ENCODE peak calls at places on chromosomes 16 and 17, in eight cellular contexts. One of them, this sample, is unnamed.

GRCh38 chr16:11992008-11992584 is 15.6 kb downstream of the SNX29 start:
- DNase-seq in PC-3: no peak
- DNase-seq in GM23248: no peak
- DNase-seq in K562: no peak
- DNase-seq in pancreas: no peak
- DNase-seq in Peyer's patch: no peak
- DNase-seq in CD8-positive, alpha-beta memory T cell: no peak
- DNase-seq in endothelial cell of umbilical vein: no peak
- DNase-seq in this sample: no peak

GRCh38 chr17:51097708-51098446 is 22.8 kb downstream of the SPAG9 start:
- DNase-seq in CD8-positive, alpha-beta memory T cell: no peak
- DNase-seq in PC-3: no peak
- DNase-seq in GM23248: no peak
- DNase-seq in pancreas: no peak
- DNase-seq in endothelial cell of umbilical vein: no peak
- DNase-seq in K562: no peak
- DNase-seq in Peyer's patch: no peak
- DNase-seq in this sample: no peak

GRCh38 chr17:48954300-48954755 is 9.7 kb upstream of the SNF8 start:
- DNase-seq in pancreas: no peak
- DNase-seq in CD8-positive, alpha-beta memory T cell: no peak
- DNase-seq in PC-3: peak; percentile 81
- DNase-seq in GM23248: peak; percentile 69
- DNase-seq in endothelial cell of umbilical vein: peak; percentile 69
- DNase-seq in K562: peak; percentile 55
- DNase-seq in Peyer's patch: no peak
- DNase-seq in this sample: no peak

GRCh38 chr17:2980211-2980903 is 83.0 kb downstream of the OR1D5 start:
- DNase-seq in pancreas: peak; percentile 35
- DNase-seq in Peyer's patch: no peak
- DNase-seq in PC-3: no peak
- DNase-seq in K562: no peak
- DNase-seq in CD8-positive, alpha-beta memory T cell: no peak
- DNase-seq in endothelial cell of umbilical vein: no peak
- DNase-seq in GM23248: no peak
- DNase-seq in this sample: no peak

GRCh38 chr17:42294469-42295398 is 6.4 kb downstream of the STAT5A start:
- DNase-seq in K562: no peak
- DNase-seq in endothelial cell of umbilical vein: no peak
- DNase-seq in Peyer's patch: no peak
- DNase-seq in GM23248: no peak
- DNase-seq in CD8-positive, alpha-beta memory T cell: no peak
- DNase-seq in pancreas: peak; percentile 21
- DNase-seq in PC-3: no peak
- DNase-seq in this sample: no peak

GRCh38 chr17:77783991-77784820 is 174.3 kb upstream of the TNRC6C start:
- DNase-seq in pancreas: no peak
- DNase-seq in PC-3: no peak
- DNase-seq in Peyer's patch: peak; percentile 42
- DNase-seq in CD8-positive, alpha-beta memory T cell: peak; percentile 44
- DNase-seq in K562: no peak
- DNase-seq in endothelial cell of umbilical vein: no peak
- DNase-seq in GM23248: no peak
- DNase-seq in this sample: peak; percentile 29

GRCh38 chr17:32854177-32854576 is 22.7 kb downstream of the MYO1D start:
- DNase-seq in pancreas: no peak
- DNase-seq in endothelial cell of umbilical vein: peak; percentile 74
- DNase-seq in K562: no peak
- DNase-seq in PC-3: peak; percentile 63
- DNase-seq in CD8-positive, alpha-beta memory T cell: no peak
- DNase-seq in Peyer's patch: no peak
- DNase-seq in GM23248: peak; percentile 36
- DNase-seq in this sample: no peak

GRCh38 chr17:73142763-73143395 is 21.9 kb upstream of the SSTR2 start:
- DNase-seq in pancreas: no peak
- DNase-seq in GM23248: peak; percentile 46
- DNase-seq in Peyer's patch: no peak
- DNase-seq in K562: no peak
- DNase-seq in endothelial cell of umbilical vein: peak; percentile 30
- DNase-seq in CD8-positive, alpha-beta memory T cell: no peak
- DNase-seq in PC-3: peak; percentile 55
- DNase-seq in this sample: no peak

GRCh38 chr17:65230040-65230439 is 92.9 kb downstream of the RGS9 start:
- DNase-seq in K562: peak; percentile 39
- DNase-seq in pancreas: no peak
- DNase-seq in Peyer's patch: no peak
- DNase-seq in CD8-positive, alpha-beta memory T cell: no peak
- DNase-seq in endothelial cell of umbilical vein: no peak
- DNase-seq in GM23248: no peak
- DNase-seq in PC-3: no peak
- DNase-seq in this sample: no peak

GRCh38 chr16:7745321-7745720 is 412.7 kb downstream of the RBFOX1 start:
- DNase-seq in Peyer's patch: no peak
- DNase-seq in GM23248: no peak
- DNase-seq in CD8-positive, alpha-beta memory T cell: no peak
- DNase-seq in pancreas: no peak
- DNase-seq in PC-3: no peak
- DNase-seq in K562: no peak
- DNase-seq in endothelial cell of umbilical vein: no peak
- DNase-seq in this sample: no peak

GRCh38 chr17:71793550-71793949 is 327.3 kb upstream of the SOX9 start:
- DNase-seq in endothelial cell of umbilical vein: no peak
- DNase-seq in Peyer's patch: no peak
- DNase-seq in K562: no peak
- DNase-seq in PC-3: no peak
- DNase-seq in pancreas: no peak
- DNase-seq in GM23248: peak; percentile 23
- DNase-seq in CD8-positive, alpha-beta memory T cell: no peak
- DNase-seq in this sample: no peak

GRCh38 chr16:88854306-88855111 is 2.2 kb downstream of the GALNS start:
- DNase-seq in K562: peak; percentile 73
- DNase-seq in GM23248: no peak
- DNase-seq in endothelial cell of umbilical vein: no peak
- DNase-seq in PC-3: no peak
- DNase-seq in CD8-positive, alpha-beta memory T cell: peak; percentile 25
- DNase-seq in Peyer's patch: peak; percentile 51
- DNase-seq in pancreas: no peak
- DNase-seq in this sample: peak; percentile 12

DNA sequence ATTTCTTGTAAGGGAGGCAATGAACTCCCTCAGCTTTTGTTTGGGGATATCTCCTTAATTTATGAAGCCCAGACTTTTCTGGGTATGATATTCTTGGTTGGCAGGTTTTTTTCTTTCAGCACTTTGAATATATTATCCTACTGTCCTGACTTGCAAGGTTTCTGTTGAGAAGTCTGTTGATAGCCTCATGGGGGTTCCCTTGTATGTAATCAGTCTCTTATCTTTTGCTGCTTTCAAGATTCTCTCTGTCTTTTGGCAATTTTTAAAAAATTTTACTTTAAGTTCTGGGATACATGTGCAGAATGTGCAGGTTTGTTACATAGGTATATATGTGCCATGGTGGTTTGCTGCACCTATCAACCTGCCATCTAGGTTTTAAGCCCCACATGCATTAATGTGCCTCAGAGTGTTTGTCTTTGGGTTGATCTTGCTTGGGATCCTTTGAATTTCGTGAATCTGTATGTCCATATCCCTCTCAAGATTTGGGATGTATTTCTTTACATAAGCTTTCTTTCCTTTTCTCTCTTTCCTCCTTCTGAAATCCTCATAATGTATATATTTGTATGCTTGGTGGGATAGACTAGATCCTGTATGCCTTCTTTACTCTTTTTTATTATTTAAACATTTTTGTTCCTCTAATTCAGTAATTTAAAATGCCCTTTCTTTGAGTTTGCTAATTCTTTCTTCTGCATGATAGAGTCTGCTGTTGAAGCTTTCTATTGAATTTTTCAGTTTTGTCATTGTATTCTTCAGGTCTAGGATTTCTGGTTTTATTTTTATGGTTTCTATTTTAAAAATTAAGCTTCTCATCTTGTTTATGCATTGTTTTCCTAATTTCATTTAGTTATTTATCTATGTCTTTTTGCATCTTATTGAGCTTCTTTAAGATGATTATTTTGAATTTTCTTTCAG is 5.2 kb upstream of the KRT25 start:
- DNase-seq in K562: no peak
- DNase-seq in Peyer's patch: no peak
- DNase-seq in CD8-positive, alpha-beta memory T cell: no peak
- DNase-seq in pancreas: no peak
- DNase-seq in endothelial cell of umbilical vein: no peak
- DNase-seq in PC-3: no peak
- DNase-seq in GM23248: no peak
- DNase-seq in this sample: no peak
- H3K9me3 ChIP-seq in K562: no peaks in the 10 kb centered on the region
- H3K9me3 ChIP-seq in Peyer's patch: peaks cover 13% of the 10 kb centered on the region
- H3K9me3 ChIP-seq in CD8-positive, alpha-beta memory T cell: peaks cover 22% of the 10 kb centered on the region
- H3K9me3 ChIP-seq in pancreas: no peaks in the 10 kb centered on the region
- H3K9me3 ChIP-seq in endothelial cell of umbilical vein: no peaks in the 10 kb centered on the region
- H3K9me3 ChIP-seq in PC-3: peaks cover 9% of the 10 kb centered on the region
- H3K9me3 ChIP-seq in GM23248: no peaks in the 10 kb centered on the region
- H3K9me3 ChIP-seq in this sample: peaks cover 13% of the 10 kb centered on the region

DNA sequence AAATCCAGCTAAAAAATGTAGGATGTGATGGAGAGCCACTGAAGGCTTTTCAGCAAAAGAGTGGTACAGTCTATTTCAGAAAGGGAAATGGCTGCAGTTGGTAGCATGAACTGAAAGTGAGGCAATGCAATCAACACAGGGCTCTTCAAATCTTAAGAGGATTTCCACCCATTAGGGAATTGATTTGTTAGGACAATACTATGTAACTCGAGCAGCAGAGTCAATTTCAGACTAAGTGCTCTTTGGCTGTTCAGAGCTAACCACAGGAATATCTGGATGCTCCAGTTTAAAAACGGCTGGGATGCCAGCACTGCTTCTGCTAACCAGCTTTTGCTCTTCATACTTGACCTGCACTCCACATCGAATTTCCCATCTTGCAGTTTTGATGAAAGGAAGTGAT is 24.6 kb downstream of the CACNG1 start:
- DNase-seq in GM23248: no peak
- DNase-seq in endothelial cell of umbilical vein: no peak
- DNase-seq in pancreas: no peak
- DNase-seq in Peyer's patch: no peak
- DNase-seq in CD8-positive, alpha-beta memory T cell: no peak
- DNase-seq in K562: no peak
- DNase-seq in PC-3: peak; percentile 14
- DNase-seq in this sample: no peak
- H3K9me3 ChIP-seq in GM23248: no peaks in the 10 kb centered on the region
- H3K9me3 ChIP-seq in endothelial cell of umbilical vein: no peaks in the 10 kb centered on the region
- H3K9me3 ChIP-seq in pancreas: no peaks in the 10 kb centered on the region
- H3K9me3 ChIP-seq in Peyer's patch: no peaks in the 10 kb centered on the region
- H3K9me3 ChIP-seq in CD8-positive, alpha-beta memory T cell: no peaks in the 10 kb centered on the region
- H3K9me3 ChIP-seq in K562: no peaks in the 10 kb centered on the region
- H3K9me3 ChIP-seq in PC-3: no peaks in the 10 kb centered on the region
- H3K9me3 ChIP-seq in this sample: no peaks in the 10 kb centered on the region

GRCh38 chr16:35187665-35188225 is 1728.3 kb downstream of the TP53TG3F start:
- DNase-seq in K562: no peak
- DNase-seq in PC-3: no peak
- DNase-seq in endothelial cell of umbilical vein: no peak
- DNase-seq in CD8-positive, alpha-beta memory T cell: no peak
- DNase-seq in pancreas: no peak
- DNase-seq in Peyer's patch: no peak
- DNase-seq in GM23248: no peak
- DNase-seq in this sample: no peak

GRCh38 chr16:35182943-35183550 is 1723.6 kb downstream of the TP53TG3F start:
- DNase-seq in endothelial cell of umbilical vein: no peak
- DNase-seq in K562: no peak
- DNase-seq in GM23248: no peak
- DNase-seq in CD8-positive, alpha-beta memory T cell: no peak
- DNase-seq in Peyer's patch: no peak
- DNase-seq in pancreas: no peak
- DNase-seq in PC-3: no peak
- DNase-seq in this sample: no peak

GRCh38 chr16:35184356-35184870 is 1725.0 kb downstream of the TP53TG3F start:
- DNase-seq in PC-3: no peak
- DNase-seq in CD8-positive, alpha-beta memory T cell: no peak
- DNase-seq in GM23248: no peak
- DNase-seq in pancreas: no peak
- DNase-seq in Peyer's patch: no peak
- DNase-seq in endothelial cell of umbilical vein: no peak
- DNase-seq in K562: no peak
- DNase-seq in this sample: no peak

GRCh38 chr16:35186045-35186759 is 1726.8 kb downstream of the TP53TG3F start:
- DNase-seq in endothelial cell of umbilical vein: no peak
- DNase-seq in GM23248: no peak
- DNase-seq in PC-3: no peak
- DNase-seq in Peyer's patch: no peak
- DNase-seq in CD8-positive, alpha-beta memory T cell: no peak
- DNase-seq in pancreas: no peak
- DNase-seq in K562: no peak
- DNase-seq in this sample: no peak

DNA sequence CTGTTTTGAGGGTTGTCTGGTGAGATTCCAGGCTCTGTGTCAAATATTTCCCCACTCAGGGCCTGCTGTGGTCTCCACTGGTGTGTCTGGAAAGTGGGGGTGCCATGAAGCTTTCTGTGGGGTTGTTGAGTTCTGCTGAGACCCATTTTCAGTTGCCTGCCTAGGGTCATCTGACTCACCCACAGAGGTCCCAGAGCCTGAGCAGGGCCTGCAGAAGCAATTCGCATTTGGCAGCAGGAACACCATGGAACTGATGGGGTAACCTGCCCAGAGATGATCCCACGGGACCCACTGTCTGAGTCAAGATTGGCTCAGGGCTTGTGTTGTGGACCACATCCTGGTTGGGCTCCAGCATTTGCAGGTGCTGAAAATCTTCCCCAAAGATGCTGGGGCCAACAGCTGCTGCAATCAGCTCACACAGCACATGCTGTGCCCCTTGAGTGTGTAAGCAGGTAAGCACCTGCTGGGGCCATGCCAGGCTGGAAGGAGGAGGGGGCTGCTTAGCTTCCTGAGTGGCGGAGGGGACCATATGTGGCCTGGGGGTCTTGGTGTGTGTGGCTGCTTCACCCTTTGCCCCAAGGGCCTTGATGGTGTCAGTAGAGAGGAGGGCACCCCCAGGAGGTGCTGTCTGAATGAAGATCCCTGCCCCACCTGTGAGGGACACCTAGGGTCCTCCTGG is 1726.1 kb downstream of the TP53TG3F start:
- DNase-seq in CD8-positive, alpha-beta memory T cell: no peak
- DNase-seq in K562: no peak
- DNase-seq in Peyer's patch: no peak
- DNase-seq in endothelial cell of umbilical vein: no peak
- DNase-seq in PC-3: no peak
- DNase-seq in GM23248: no peak
- DNase-seq in pancreas: no peak
- DNase-seq in this sample: no peak
- H3K9me3 ChIP-seq in CD8-positive, alpha-beta memory T cell: no peaks in the 10 kb centered on the region
- H3K9me3 ChIP-seq in K562: no peaks in the 10 kb centered on the region
- H3K9me3 ChIP-seq in Peyer's patch: no peaks in the 10 kb centered on the region
- H3K9me3 ChIP-seq in endothelial cell of umbilical vein: peaks cover 6% of the 10 kb centered on the region
- H3K9me3 ChIP-seq in PC-3: no peaks in the 10 kb centered on the region
- H3K9me3 ChIP-seq in GM23248: no peaks in the 10 kb centered on the region
- H3K9me3 ChIP-seq in pancreas: no peaks in the 10 kb centered on the region
- H3K9me3 ChIP-seq in this sample: no peaks in the 10 kb centered on the region

GRCh38 chr17:22410136-22410535 is 717.8 kb downstream of the KCNJ18 start:
- DNase-seq in Peyer's patch: no peak
- DNase-seq in pancreas: no peak
- DNase-seq in PC-3: no peak
- DNase-seq in endothelial cell of umbilical vein: no peak
- DNase-seq in K562: no peak
- DNase-seq in CD8-positive, alpha-beta memory T cell: no peak
- DNase-seq in GM23248: no peak
- DNase-seq in this sample: no peak

GRCh38 chr17:22409160-22409751 is 716.9 kb downstream of the KCNJ18 start:
- DNase-seq in GM23248: no peak
- DNase-seq in PC-3: no peak
- DNase-seq in Peyer's patch: no peak
- DNase-seq in K562: peak; percentile 32
- DNase-seq in pancreas: no peak
- DNase-seq in endothelial cell of umbilical vein: no peak
- DNase-seq in CD8-positive, alpha-beta memory T cell: no peak
- DNase-seq in this sample: no peak

GRCh38 chr17:22411185-22411784 is 719.0 kb downstream of the KCNJ18 start:
- DNase-seq in endothelial cell of umbilical vein: no peak
- DNase-seq in Peyer's patch: no peak
- DNase-seq in pancreas: no peak
- DNase-seq in GM23248: no peak
- DNase-seq in PC-3: no peak
- DNase-seq in CD8-positive, alpha-beta memory T cell: no peak
- DNase-seq in K562: peak; percentile 62
- DNase-seq in this sample: no peak
- H3K9me3 ChIP-seq in endothelial cell of umbilical vein: peaks cover 3% of the 10 kb centered on the region
- H3K9me3 ChIP-seq in Peyer's patch: peaks cover 13% of the 10 kb centered on the region
- H3K9me3 ChIP-seq in pancreas: no peaks in the 10 kb centered on the region
- H3K9me3 ChIP-seq in GM23248: no peaks in the 10 kb centered on the region
- H3K9me3 ChIP-seq in PC-3: peaks cover 16% of the 10 kb centered on the region
- H3K9me3 ChIP-seq in CD8-positive, alpha-beta memory T cell: no peaks in the 10 kb centered on the region
- H3K9me3 ChIP-seq in K562: no peaks in the 10 kb centered on the region
- H3K9me3 ChIP-seq in this sample: no peaks in the 10 kb centered on the region